ENCODE peak calls at places on chromosomes 6 and 20, in four cellular contexts. M is psoas muscle, G is AG04450, N is lower leg skin. L is an unnamed sample.

GRCh38 chr6:18280084-18280483 is 15.8 kb upstream of the DEK start:
- DNase-seq in M (no peak), N (no peak), G (no peak), L (peak)

GRCh38 chr6:101545171-101545570 is 151.7 kb downstream of the GRIK2 start:
- DNase-seq in M (no peak), N (no peak), G (no peak), L (peak)

GRCh38 chr6:111805511-111806181 is 67.6 kb downstream of the FYN start:
- DNase-seq in N (no peak), M (no peak), G (no peak), L (peak)

GRCh38 chr20:63224272-63225081 is 8.5 kb upstream of the YTHDF1 start:
- DNase-seq in G (no peak), M (no peak), N (no peak), L (peak)

GRCh38 chr20:12171927-12172581 is 254.4 kb downstream of the BTBD3 start:
- DNase-seq in G (peak), N (no peak), M (no peak), L (peak)

GRCh38 chr6:7542065-7542877 is 800 bp downstream of the DSP start:
- DNase-seq in M (no peak), G (no peak), N (peak), L (no peak)

GRCh38 chr6:112332274-112332673 is 14.9 kb upstream of the RFPL4B start:
- DNase-seq in G (no peak), M (no peak), N (no peak), L (peak)

GRCh38 chr20:38599410-38599882 is 2.2 kb upstream of the ARHGAP40 start:
- DNase-seq in G (no peak), M (peak), N (no peak), L (no peak)

GRCh38 chr6:74073896-74074295 is 377.9 kb downstream of the CD109 start:
- DNase-seq in G (no peak), N (no peak), M (no peak), L (peak)

GRCh38 chr6:125745281-125746018 is 4.0 kb upstream of the HEY2 start:
- DNase-seq in G (no peak), N (no peak), M (peak), L (no peak)

GRCh38 chr6:157264701-157265100 is 58.6 kb downstream of the TMEM242 start:
- DNase-seq in N (no peak), M (no peak), G (no peak), L (no peak)

GRCh38 chr6:124961784-124962611 is at the start of gene RNF217:
- DNase-seq in G (no peak), N (peak), M (peak), L (peak)

GRCh38 chr20:51350941-51351631 is 191.4 kb downstream of the NFATC2 start:
- DNase-seq in G (peak), M (no peak), N (no peak), L (peak)

GRCh38 chr20:35012227-35013069 is 56.8 kb downstream of the MYH7B start:
- DNase-seq in N (peak), M (peak), G (no peak), L (no peak)

GRCh38 chr6:29631209-29631810 is 1.7 kb downstream of the GABBR1 start:
- DNase-seq in M (no peak), G (no peak), N (peak), L (no peak)

GRCh38 chr20:62501801-62502495 is 26.2 kb upstream of the GATA5 start:
- DNase-seq in N (no peak), G (no peak), M (no peak), L (peak)

GRCh38 chr20:36181934-36182603 is 27.5 kb downstream of the EPB41L1 start:
- DNase-seq in G (peak), M (no peak), N (no peak), L (peak)

GRCh38 chr6:113172531-113172966 is 684.6 kb upstream of the MARCKS start:
- DNase-seq in G (no peak), M (no peak), N (no peak), L (no peak)

GRCh38 chr20:2692886-2693285 is 306 bp downstream of the EBF4 start:
- DNase-seq in G (no peak), M (no peak), N (peak), L (no peak)

GRCh38 chr6:32973934-32974333 is 5.5 kb downstream of the BRD2 start:
- DNase-seq in M (no peak), N (no peak), G (no peak), L (peak)

GRCh38 chr20:35615667-35616464 is at the start of gene SPAG4:
- DNase-seq in N (peak), G (no peak), M (peak), L (no peak)

GRCh38 chr6:132298344-132298949 is 102.8 kb downstream of the MOXD1 start:
- DNase-seq in M (no peak), G (peak), N (no peak), L (peak)

GRCh38 chr20:35311822-35312221 is 19.6 kb upstream of the FAM83C start:
- DNase-seq in G (no peak), M (no peak), N (no peak), L (no peak)

GRCh38 chr6:116651916-116652315 is 16.6 kb downstream of the ZUP1 start:
- DNase-seq in N (no peak), G (no peak), M (no peak), L (no peak)

GRCh38 chr20:8356850-8357249 is 224.8 kb downstream of the PLCB1 start:
- DNase-seq in N (no peak), G (no peak), M (no peak), L (no peak)

GRCh38 chr6:38805127-38805655 is 90.1 kb downstream of the DNAH8 start:
- DNase-seq in N (no peak), G (no peak), M (no peak), L (no peak)

GRCh38 chr20:20000223-20000968 is 16.8 kb upstream of the NAA20 start:
- DNase-seq in M (no peak), N (no peak), G (no peak), L (no peak)

GRCh38 chr6:146990821-146991798 is 213.1 kb upstream of the STXBP5 start:
- DNase-seq in M (no peak), G (no peak), N (no peak), L (peak)

GRCh38 chr6:44042261-44043035 is 84.8 kb downstream of the MRPL14 start:
- DNase-seq in N (no peak), M (peak), G (no peak), L (no peak)

GRCh38 chr20:1949306-1949705 is 44.6 kb downstream of the PDYN start:
- DNase-seq in N (peak), M (no peak), G (no peak), L (peak)

GRCh38 chr6:111804627-111805235 is 68.5 kb downstream of the FYN start:
- DNase-seq in M (no peak), G (no peak), N (no peak), L (peak)

GRCh38 chr20:37670426-37670825 is 23.4 kb upstream of the CTNNBL1 start:
- DNase-seq in N (peak), M (peak), G (no peak), L (peak)

GRCh38 chr6:151284431-151285060 is 44.8 kb downstream of the AKAP12 start:
- DNase-seq in G (no peak), M (no peak), N (no peak), L (no peak)

GRCh38 chr6:43997342-43997677 is 129.9 kb downstream of the MRPL14 start:
- DNase-seq in N (no peak), G (no peak), M (no peak), L (no peak)

GRCh38 chr6:42411431-42411830 is 40.3 kb downstream of the TRERF1 start:
- DNase-seq in G (no peak), N (peak), M (no peak), L (no peak)

GRCh38 chr20:48577557-48577956 is 250.2 kb downstream of the PREX1 start:
- DNase-seq in N (no peak), G (no peak), M (no peak), L (no peak)

GRCh38 chr20:24691901-24692351 is 222.5 kb downstream of the SYNDIG1 start:
- DNase-seq in G (no peak), N (peak), M (no peak), L (no peak)

GRCh38 chr6:165630544-165630953 is 32.5 kb downstream of the PDE10A start:
- DNase-seq in N (no peak), G (no peak), M (no peak), L (no peak)

DNA sequence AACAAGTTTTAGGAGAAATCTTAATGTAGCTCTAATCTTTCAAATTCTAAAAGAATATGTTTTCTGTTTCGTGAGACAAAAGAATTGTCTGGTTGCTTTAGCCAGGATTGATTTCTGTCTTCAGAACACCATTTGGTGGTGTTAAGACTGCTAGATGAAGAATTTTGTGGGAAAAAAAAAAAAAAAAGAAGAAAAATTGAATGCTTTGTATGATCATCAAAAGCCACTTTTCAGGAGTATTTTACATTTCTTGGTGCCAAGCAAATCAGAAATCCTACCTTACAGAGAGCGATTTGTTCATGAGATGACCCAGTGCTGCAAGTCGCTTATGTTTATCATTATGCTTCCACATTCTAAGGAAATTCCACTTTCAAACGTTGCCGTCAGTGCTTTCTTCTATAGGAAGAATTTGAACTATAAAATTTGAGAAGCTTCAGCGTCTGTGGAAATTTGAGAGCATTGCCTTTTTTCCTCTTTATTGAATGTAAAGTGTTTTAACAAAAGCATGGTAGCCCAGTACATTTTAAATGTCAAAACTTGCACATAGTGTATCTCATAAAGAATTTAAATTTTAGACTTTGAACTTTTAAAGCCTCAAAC is 228.7 kb downstream of the BCKDHB start:
- DNase-seq in M (no peak), N (no peak), G (no peak), L (no peak)
- H3K4me3 ChIP-seq in M (no peak), N (no peak), G (peak), L (peak)

GRCh38 chr6:162733489-162733888 is 5.7 kb downstream of the PACRG start:
- DNase-seq in N (no peak), M (no peak), G (no peak), L (no peak)

GRCh38 chr6:162736933-162737332 is 9.2 kb downstream of the PACRG start:
- DNase-seq in N (no peak), M (no peak), G (no peak), L (no peak)
- TF ChIP-seq CTCF in N (no peak), M (peak), G (no peak), L (peak)

DNA sequence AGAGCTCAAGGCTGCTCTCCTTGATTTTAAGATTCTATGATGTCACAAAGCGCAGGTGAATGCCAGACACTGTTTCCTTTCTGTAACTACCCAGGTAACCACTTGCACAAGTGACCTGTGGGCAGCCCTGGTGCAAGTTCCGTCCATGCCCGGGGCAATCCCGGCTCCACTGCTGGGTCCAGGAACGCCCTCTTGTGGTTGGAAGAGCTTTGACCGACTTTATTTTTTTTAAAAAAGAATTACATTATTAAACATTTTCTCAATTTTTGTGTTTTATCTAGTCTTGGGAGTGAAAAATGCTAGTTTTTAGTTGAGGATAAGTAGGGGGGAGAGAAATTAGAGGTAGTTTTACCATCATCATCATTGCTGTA is 695.2 kb downstream of the QKI start:
- DNase-seq in G (no peak), M (peak), N (no peak), L (peak)
- H3K4me3 ChIP-seq in G (no peak), M (peak), N (no peak), L (no peak)

DNA sequence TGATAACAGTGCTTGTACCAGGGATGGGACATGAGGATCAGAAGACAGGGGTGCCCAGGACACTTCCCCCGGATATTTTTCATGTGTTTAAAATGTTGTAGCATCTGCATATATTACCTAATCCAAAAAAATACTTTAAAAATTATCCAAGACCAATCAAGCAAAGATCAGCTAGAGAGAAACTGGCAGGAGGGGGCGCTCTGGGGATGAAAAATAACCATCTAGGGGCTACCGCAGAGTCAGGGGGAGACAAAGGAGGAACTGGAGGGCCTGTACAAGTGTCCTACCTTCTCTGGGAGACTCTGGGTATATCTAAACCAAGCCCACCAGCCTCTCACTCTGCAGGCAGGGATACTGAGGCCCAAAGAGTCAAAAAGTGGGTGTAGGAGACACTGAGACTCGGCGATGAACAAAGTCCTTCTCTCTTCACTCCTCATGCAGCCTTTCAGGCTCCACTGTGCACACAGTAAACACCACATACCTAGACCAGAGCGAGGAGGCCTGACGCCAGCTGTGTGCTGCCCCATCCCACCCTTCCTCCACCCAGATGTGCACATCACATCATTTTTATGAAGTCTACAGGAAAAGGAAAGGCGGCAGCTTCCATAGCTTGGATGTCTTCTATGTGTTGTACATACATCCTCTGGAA is 9.8 kb downstream of the RIMS4 start:
- DNase-seq in M (no peak), N (no peak), G (no peak), L (no peak)
- TF ChIP-seq CTCF in M (no peak), N (no peak), G (peak), L (no peak)